ENCODE peak calls at places on chromosomes 12 and 14, in eight cellular contexts. U, E, N, R, Z, S, V and F are unnamed samples.

GRCh38 chr12:30952036-30952435 is 25.5 kb downstream of the TSPAN11 start:
- DNase-seq in U (no peak), E (no peak), N (no peak), R (no peak), Z (no peak), S (no peak), V (no peak), F (no peak)

GRCh38 chr12:70196732-70197361 is 46.4 kb upstream of the CNOT2 start:
- DNase-seq in U (no peak), E (no peak), N (no peak), R (no peak), Z (peak), S (no peak), V (no peak), F (no peak)

GRCh38 chr12:101018540-101018939 is 191.5 kb downstream of the SLC5A8 start:
- DNase-seq in U (peak), E (no peak), N (peak), R (no peak), Z (peak), S (no peak), V (peak), F (peak)

GRCh38 chr14:92783813-92784431 is 10.2 kb upstream of the GOLGA5 start:
- DNase-seq in U (peak), E (no peak), N (peak), R (peak), Z (peak), S (peak), V (peak), F (peak)

GRCh38 chr12:76026643-76027063 is 4.9 kb downstream of the PHLDA1 start:
- DNase-seq in U (no peak), E (no peak), N (no peak), R (no peak), Z (peak), S (no peak), V (peak), F (no peak)

GRCh38 chr12:110658882-110659281 is 30.0 kb downstream of the HVCN1 start:
- DNase-seq in U (no peak), E (no peak), N (no peak), R (no peak), Z (no peak), S (no peak), V (no peak), F (no peak)

GRCh38 chr14:52039124-52039815 is 29.6 kb downstream of the NID2 start:
- DNase-seq in U (no peak), E (no peak), N (no peak), R (no peak), Z (no peak), S (no peak), V (no peak), F (no peak)

GRCh38 chr14:92728781-92729364 is 19.6 kb downstream of the LGMN start:
- DNase-seq in U (peak), E (no peak), N (no peak), R (peak), Z (peak), S (peak), V (no peak), F (no peak)

GRCh38 chr12:29073631-29074239 is 75.3 kb upstream of the FAR2 start:
- DNase-seq in U (peak), E (no peak), N (peak), R (peak), Z (peak), S (peak), V (peak), F (peak)

GRCh38 chr12:111055181-111055880 is 135.0 kb upstream of the MYL2 start:
- DNase-seq in U (no peak), E (no peak), N (no peak), R (no peak), Z (no peak), S (no peak), V (no peak), F (no peak)

GRCh38 chr12:12210983-12211382 is 55.9 kb downstream of the LRP6 start:
- DNase-seq in U (no peak), E (no peak), N (no peak), R (peak), Z (no peak), S (no peak), V (no peak), F (no peak)

GRCh38 chr12:132328282-132329029 is 933 bp downstream of the GALNT9 start:
- DNase-seq in U (no peak), E (no peak), N (no peak), R (no peak), Z (no peak), S (no peak), V (no peak), F (no peak)

GRCh38 chr14:72783741-72784140 is 110.2 kb downstream of the DPF3 start:
- DNase-seq in U (no peak), E (no peak), N (no peak), R (no peak), Z (no peak), S (no peak), V (no peak), F (no peak)

GRCh38 chr12:18140969-18141368 is 51.0 kb upstream of the RERGL start:
- DNase-seq in U (no peak), E (no peak), N (no peak), R (no peak), Z (no peak), S (no peak), V (no peak), F (no peak)

GRCh38 chr12:75479963-75480461 is 543 bp upstream of the GLIPR1 start:
- DNase-seq in U (peak), E (no peak), N (peak), R (no peak), Z (no peak), S (no peak), V (peak), F (peak)

GRCh38 chr14:90398315-90398811 is 1.5 kb downstream of the CALM1 start:
- DNase-seq in U (peak), E (no peak), N (no peak), R (peak), Z (no peak), S (peak), V (peak), F (peak)

GRCh38 chr14:103969961-103970360 is 27.6 kb upstream of the RD3L start:
- DNase-seq in U (no peak), E (no peak), N (no peak), R (no peak), Z (no peak), S (no peak), V (no peak), F (no peak)